ENCODE peak calls at places on chromosomes 4 and X, in four cellular contexts. U is spleen, F is breast epithelium, T is uterus. C is an unnamed sample.

GRCh38 chr4:165326831-165327210 is 648 bp upstream of the MSMO1 start:
- DNase-seq in F (no peak), U (peak), T (no peak), C (peak)

GRCh38 chr4:112952301-112952700 is 97.2 kb upstream of the ANK2 start:
- DNase-seq in F (no peak), U (no peak), T (no peak), C (no peak)

GRCh38 chr4:185958094-185958493 is 110.9 kb upstream of the TLR3 start:
- DNase-seq in U (no peak), F (no peak), T (no peak), C (no peak)

GRCh38 chrX:40085086-40085551 is 12.6 kb downstream of the BCOR start:
- DNase-seq in U (no peak), T (no peak), F (no peak), C (no peak)

GRCh38 chr4:10083331-10083769 is 33.2 kb downstream of the WDR1 start:
- DNase-seq in F (peak), T (no peak), U (peak), C (peak)

GRCh38 chr4:54101190-54102041 is 1.5 kb downstream of the GSX2 start:
- DNase-seq in T (no peak), U (no peak), F (no peak), C (no peak)

GRCh38 chr4:139208404-139208945 is 31.5 kb upstream of the ELF2 start:
- DNase-seq in T (peak), F (no peak), U (no peak), C (no peak)

GRCh38 chrX:47239199-47239598 is 6.4 kb downstream of the USP11 start:
- DNase-seq in T (no peak), U (no peak), F (no peak), C (peak)

GRCh38 chr4:5224340-5224739 is 173.1 kb downstream of the STK32B start:
- DNase-seq in T (no peak), F (no peak), U (no peak), C (no peak)

GRCh38 chr4:184987493-184988031 is 30.7 kb upstream of the HELT start:
- DNase-seq in F (no peak), T (no peak), U (no peak), C (no peak)

GRCh38 chr4:109251396-109251795 is 51.1 kb downstream of the COL25A1 start:
- DNase-seq in T (no peak), F (no peak), U (no peak), C (no peak)

GRCh38 chr4:186666252-186666651 is 57.4 kb downstream of the FAT1 start:
- DNase-seq in U (no peak), F (no peak), T (no peak), C (no peak)

GRCh38 chr4:81724925-81725329 is 253.2 kb upstream of the RASGEF1B start:
- DNase-seq in F (no peak), U (peak), T (no peak), C (peak)

GRCh38 chr4:105399535-105400161 is 74.2 kb downstream of the PPA2 start:
- DNase-seq in U (no peak), T (no peak), F (no peak), C (no peak)

GRCh38 chr4:110130578-110131358 is 67.6 kb downstream of the ELOVL6 start:
- DNase-seq in T (no peak), F (no peak), U (no peak), C (no peak)

GRCh38 chr4:104138154-104138553 is 356.5 kb downstream of the CXXC4 start:
- DNase-seq in T (no peak), F (no peak), U (no peak), C (no peak)

GRCh38 chr4:26803462-26803861 is 57.2 kb upstream of the STIM2 start:
- DNase-seq in T (no peak), U (no peak), F (no peak), C (no peak)

GRCh38 chr4:128285085-128286023 is 2.3 kb downstream of the PGRMC2 start:
- DNase-seq in U (no peak), T (no peak), F (no peak), C (peak)

GRCh38 chr4:16642897-16643296 is 255.5 kb downstream of the LDB2 start:
- DNase-seq in T (no peak), U (no peak), F (no peak), C (no peak)

GRCh38 chr4:105155426-105155825 is 8.8 kb downstream of the TET2 start:
- DNase-seq in F (no peak), U (no peak), T (no peak), C (no peak)

GRCh38 chr4:110198472-110199419 is at the start of gene ELOVL6:
- DNase-seq in U (peak), T (peak), F (no peak), C (peak)

GRCh38 chrX:623599-624323 is 6.8 kb upstream of the SHOX start:
- DNase-seq in T (no peak), U (peak), F (peak), C (no peak)

GRCh38 chrX:622104-622503 is 8.5 kb upstream of the SHOX start:
- DNase-seq in T (no peak), U (no peak), F (no peak), C (no peak)

GRCh38 chrX:625137-625691 is 5.4 kb upstream of the SHOX start:
- DNase-seq in U (no peak), T (no peak), F (no peak), C (no peak)

GRCh38 chrX:619812-620493 is 10.6 kb upstream of the SHOX start:
- DNase-seq in U (no peak), T (no peak), F (no peak), C (peak)

DNA sequence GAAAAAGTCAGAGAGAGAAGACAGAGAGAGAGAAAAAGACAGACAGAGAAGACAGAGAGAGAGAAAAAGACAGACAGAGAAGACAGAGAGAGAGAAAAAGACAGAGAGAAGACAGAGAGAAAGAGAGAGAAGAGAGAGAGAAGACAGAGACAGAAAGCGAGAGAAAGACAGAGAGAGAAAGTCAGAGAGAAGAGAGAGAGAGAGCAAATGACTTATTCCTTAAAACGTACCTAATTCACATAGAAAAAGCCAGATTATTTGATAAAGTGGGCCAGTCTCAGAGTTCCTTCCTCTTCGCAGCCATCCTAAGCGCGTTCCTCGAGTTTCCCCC is 7.4 kb upstream of the SHOX start:
- DNase-seq in T (no peak), F (no peak), U (no peak), C (no peak)
- H3K4me3 ChIP-seq in T (no peak), F (no peak), U (no peak), C (no peak)

GRCh38 chr4:15001248-15001824 is 945 bp upstream of the CPEB2 start:
- DNase-seq in T (peak), U (peak), F (peak), C (peak)
- TF ChIP-seq POLR2A in T (peak), U (no peak), F (no peak), C (no peak)

DNA sequence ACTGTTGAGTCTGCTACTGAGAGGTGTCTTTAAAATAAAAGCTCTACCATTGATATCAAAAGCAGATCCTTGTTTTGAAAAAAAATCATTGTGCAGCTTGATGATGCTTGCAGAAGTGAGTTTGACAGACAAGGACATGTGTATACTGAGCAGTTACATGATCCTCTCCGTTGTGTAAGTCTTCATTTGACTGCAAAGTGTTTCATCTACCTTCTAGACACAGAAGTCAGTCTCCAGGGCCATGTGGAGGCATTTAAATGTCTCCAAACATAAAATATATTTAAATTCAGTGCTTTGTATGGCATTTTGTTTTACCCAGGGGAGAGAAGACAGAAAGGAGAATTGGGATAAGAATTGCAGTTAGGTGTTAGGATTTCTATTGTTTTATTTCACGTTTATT is 107.8 kb upstream of the MYOZ2 start:
- DNase-seq in F (no peak), T (no peak), U (no peak), C (no peak)
- H3K4me3 ChIP-seq in F (peak), T (peak), U (no peak), C (peak)

GRCh38 chr4:169611991-169612868 is at the start of gene NEK1:
- DNase-seq in U (peak), T (peak), F (peak), C (peak)
- TF ChIP-seq POLR2A in U (peak), T (peak), F (peak), C (peak)